ENCODE peak calls at places on chromosomes 5 and 9, in four cellular contexts. I is mesothelial cell of epicardium, M is pancreas, D is K562. P is an unnamed sample.

GRCh38 chr5:150227606-150228273 is 37.9 kb downstream of the SLC6A7 start:
- DNase-seq in I (no peak), M (no peak), D (no peak), P (no peak)

GRCh38 chr9:95552814-95553546 is 36.2 kb upstream of the PTCH1 start:
- DNase-seq in I (no peak), M (peak), D (peak), P (no peak)

GRCh38 chr5:139847790-139848507 is 52.3 kb downstream of the PSD2 start:
- DNase-seq in I (peak), M (peak), D (peak), P (peak)

GRCh38 chr5:111163000-111163399 is 61.2 kb upstream of the CAMK4 start:
- DNase-seq in I (no peak), M (no peak), D (no peak), P (no peak)

GRCh38 chr9:69036319-69036718 is 767 bp downstream of the FXN start:
- DNase-seq in I (no peak), M (peak), D (peak), P (no peak)

GRCh38 chr9:99354104-99354503 is 132.0 kb downstream of the SEC61B start:
- DNase-seq in I (no peak), M (no peak), D (no peak), P (no peak)

GRCh38 chr5:147216552-147217154 is 18.2 kb upstream of the STK32A start:
- DNase-seq in I (no peak), M (no peak), D (no peak), P (no peak)

GRCh38 chr5:115732026-115732425 is 84.4 kb downstream of the CDO1 start:
- DNase-seq in I (no peak), M (no peak), D (no peak), P (no peak)

GRCh38 chr5:148615644-148616283 is 38.6 kb downstream of the HTR4 start:
- DNase-seq in I (no peak), M (no peak), D (no peak), P (no peak)

GRCh38 chr5:146340260-146341081 is 1.8 kb downstream of the POU4F3 start:
- DNase-seq in I (no peak), M (peak), D (peak), P (peak)

GRCh38 chr9:95822583-95823431 is 52.7 kb upstream of the ERCC6L2 start:
- DNase-seq in I (no peak), M (no peak), D (no peak), P (no peak)

GRCh38 chr5:102731704-102732103 is 23.4 kb upstream of the PAM start:
- DNase-seq in I (no peak), M (no peak), D (no peak), P (no peak)

GRCh38 chr5:102738037-102738436 is 17.1 kb upstream of the PAM start:
- DNase-seq in I (no peak), M (no peak), D (no peak), P (no peak)

GRCh38 chr5:102737161-102737560 is 17.9 kb upstream of the PAM start:
- DNase-seq in I (no peak), M (no peak), D (no peak), P (no peak)

GRCh38 chr5:102733534-102733933 is 21.6 kb upstream of the PAM start:
- DNase-seq in I (no peak), M (no peak), D (no peak), P (no peak)
- TF ChIP-seq CTCF in I (no peak), M (no peak), D (no peak), P (no peak)

GRCh38 chr9:88812938-88813670 is 178.2 kb upstream of the S1PR3 start:
- DNase-seq in I (no peak), M (no peak), D (no peak), P (no peak)
- TF ChIP-seq CTCF in I (no peak), M (no peak), D (no peak), P (no peak)

GRCh38 chr5:92559743-92560142 is 1021.3 kb downstream of the NR2F1-AS1 start:
- DNase-seq in I (no peak), M (no peak), D (no peak), P (no peak)
- TF ChIP-seq CTCF in I (no peak), M (no peak), D (no peak), P (no peak)

DNA sequence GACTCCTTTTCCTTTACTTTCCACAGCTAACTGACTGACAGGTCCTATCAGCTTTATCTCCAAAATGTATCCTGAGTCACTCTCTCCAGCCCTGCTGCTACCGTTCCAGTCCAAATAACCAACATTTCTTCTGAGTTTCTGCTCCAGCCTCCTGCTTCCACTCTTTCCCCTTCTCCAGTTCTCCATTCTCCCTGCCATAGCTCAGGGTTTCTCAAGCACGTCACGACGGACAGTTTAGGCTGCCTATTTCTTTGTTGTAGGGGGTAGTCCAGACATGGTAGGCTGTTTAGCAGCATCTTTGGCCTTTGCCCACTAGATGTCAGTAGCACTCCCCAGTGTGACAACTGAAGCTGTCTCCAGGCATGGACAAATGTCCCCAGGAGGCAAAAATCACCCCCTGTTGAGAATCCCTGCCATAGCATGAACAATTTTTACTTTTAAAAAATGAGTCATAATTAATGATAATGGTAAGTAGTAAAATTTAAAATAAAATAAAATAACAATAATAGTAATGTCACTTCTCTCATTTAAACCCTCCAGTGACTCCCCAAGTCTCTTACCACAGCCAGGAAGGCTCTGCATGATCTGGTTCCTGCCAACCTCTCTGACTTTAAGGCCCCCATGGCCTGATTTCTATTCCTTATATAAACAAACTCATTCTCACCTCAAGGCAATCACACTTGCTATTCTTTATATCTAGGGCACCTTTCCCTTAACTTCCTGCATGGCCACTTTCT is 105.4 kb upstream of the FER start:
- DNase-seq in I (no peak), M (peak), D (peak), P (peak)
- TF ChIP-seq CTCF in I (peak), M (peak), D (peak), P (peak)

GRCh38 chr5:127872494-127872893 is 169.3 kb downstream of the CCDC192 start:
- DNase-seq in I (no peak), M (no peak), D (no peak), P (no peak)

GRCh38 chr5:127876384-127876783 is 173.2 kb downstream of the CCDC192 start:
- DNase-seq in I (no peak), M (no peak), D (no peak), P (no peak)

GRCh38 chr5:127878174-127878750 is 175.1 kb downstream of the CCDC192 start:
- DNase-seq in I (no peak), M (peak), D (peak), P (peak)

GRCh38 chr5:127871448-127872153 is 168.4 kb downstream of the CCDC192 start:
- DNase-seq in I (no peak), M (no peak), D (no peak), P (no peak)

DNA sequence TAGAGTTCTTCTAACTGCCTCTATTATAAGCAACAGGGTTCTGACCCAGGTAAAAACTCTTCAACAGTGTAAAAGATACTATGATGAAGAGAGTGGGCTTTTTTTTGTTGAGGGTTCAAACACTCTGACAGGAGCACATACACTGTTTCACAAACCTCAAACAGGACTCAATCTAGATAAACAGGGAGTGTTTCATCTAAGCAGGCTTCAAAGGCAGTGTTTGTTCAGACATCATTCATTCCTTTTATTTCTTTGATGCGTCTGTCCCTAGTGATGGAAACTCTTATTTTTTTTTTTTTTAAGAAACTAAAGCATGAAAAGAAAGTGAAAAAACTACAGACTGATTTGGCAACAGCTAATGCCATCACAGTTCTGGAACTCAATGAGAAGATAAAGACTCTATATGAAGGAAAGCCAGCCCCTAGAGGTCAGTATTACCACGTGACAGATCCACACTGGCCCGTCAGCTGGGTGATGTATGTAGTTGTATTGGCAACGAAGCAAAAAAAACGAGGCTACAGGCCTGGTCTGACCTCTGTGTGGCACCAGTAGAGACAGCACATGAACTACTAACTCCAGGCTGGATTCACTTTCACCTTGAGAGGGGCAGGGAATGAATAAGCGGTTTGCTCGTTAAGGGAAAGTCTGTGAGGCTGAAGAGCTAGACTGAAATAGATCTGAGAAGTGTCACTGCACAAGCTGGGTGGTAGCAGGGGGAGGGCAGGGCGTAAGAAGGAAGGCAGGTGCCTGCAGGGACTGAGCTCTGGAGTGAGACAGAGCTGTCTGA is 172.2 kb downstream of the CCDC192 start:
- DNase-seq in I (no peak), M (peak), D (peak), P (peak)
- TF ChIP-seq CTCF in I (no peak), M (no peak), D (peak), P (peak)

DNA sequence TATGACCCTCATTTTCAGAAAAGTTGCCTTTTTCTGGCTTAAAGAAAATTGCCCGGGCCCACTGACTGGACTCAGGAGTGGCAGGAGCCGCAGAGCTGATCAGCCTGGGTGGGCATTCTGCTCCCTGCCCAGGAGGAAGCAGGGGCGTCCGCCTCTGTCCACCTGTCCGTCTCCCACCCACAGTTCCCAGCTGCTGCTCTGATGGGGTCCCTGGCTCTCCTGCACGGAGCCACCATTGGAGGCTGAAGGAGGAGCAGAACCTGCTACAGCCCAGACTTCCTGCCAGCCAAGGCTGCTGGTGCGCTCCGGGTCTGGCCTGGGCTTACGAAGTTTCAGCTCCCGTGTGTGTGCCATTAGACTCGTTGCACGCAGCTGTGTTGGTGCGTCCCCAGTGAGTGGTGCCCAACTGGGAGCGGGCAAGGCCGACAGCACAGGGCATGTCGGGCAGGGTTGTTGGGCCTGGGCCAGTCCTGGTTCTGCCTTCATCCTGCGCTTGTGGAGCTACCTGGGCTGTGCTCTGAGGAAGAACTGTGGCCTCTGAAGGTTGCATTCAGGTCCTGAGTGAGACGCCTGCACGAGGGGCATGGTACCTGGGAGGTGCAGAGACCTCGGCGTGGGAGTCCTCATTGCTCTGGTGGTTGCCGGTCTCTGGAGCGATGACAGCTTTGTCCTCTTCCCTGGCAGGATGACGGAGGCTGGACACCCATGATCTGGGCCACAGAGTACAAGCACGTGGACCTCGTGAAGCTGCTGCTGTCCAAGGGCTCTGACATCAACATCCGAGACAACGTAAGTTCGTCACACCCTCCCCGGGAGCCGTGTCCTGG is 77.2 kb upstream of the CACNA1B start:
- DNase-seq in I (no peak), M (no peak), D (no peak), P (no peak)
- TF ChIP-seq CTCF in I (no peak), M (no peak), D (no peak), P (no peak)

DNA sequence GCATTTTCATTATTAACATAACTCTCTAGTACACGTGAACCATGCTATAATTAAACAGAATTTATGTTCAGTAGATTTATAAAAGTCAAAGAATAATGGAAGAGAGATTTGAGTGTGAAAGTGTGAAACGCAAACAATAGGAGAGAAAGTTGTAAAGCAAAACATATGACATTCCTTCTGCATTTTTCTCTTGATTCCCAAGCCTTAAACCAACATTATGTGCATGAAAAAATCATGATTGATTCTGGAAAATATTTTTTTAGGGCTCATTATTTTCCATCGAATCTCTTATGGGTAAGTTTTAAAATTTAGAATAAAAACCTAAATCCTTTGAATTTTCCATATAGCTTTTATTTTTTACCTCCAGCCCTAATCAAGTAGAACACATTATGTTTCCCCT is 227.9 kb upstream of the DAPK1 start:
- DNase-seq in I (no peak), M (no peak), D (no peak), P (no peak)
- TF ChIP-seq CTCF in I (no peak), M (no peak), D (no peak), P (no peak)

GRCh38 chr5:14581891-14582796 is 552 bp downstream of the OTULINL start:
- DNase-seq in I (peak), M (peak), D (no peak), P (peak)
- TF ChIP-seq CTCF in I (no peak), M (peak), D (no peak), P (peak)

GRCh38 chr9:2469681-2470141 is 151.9 kb upstream of the VLDLR start:
- DNase-seq in I (no peak), M (peak), D (no peak), P (peak)
- TF ChIP-seq CTCF in I (no peak), M (no peak), D (no peak), P (no peak)

GRCh38 chr9:22005700-22006605 is 3.2 kb downstream of the CDKN2B start:
- DNase-seq in I (no peak), M (no peak), D (no peak), P (no peak)
- TF ChIP-seq CTCF in I (no peak), M (no peak), D (no peak), P (no peak)

P was measured in neural crest cell.